ENCODE peak calls at places on chromosomes 16 and 17, in four cellular contexts. Z is PC-9, O is substantia nigra, E is psoas muscle. F is an unnamed sample.

GRCh38 chr16:80580109-80580832 is 39.5 kb downstream of the DYNLRB2 start:
- DNase-seq in Z (no peak), O (no peak), E (no peak), F (peak; percentile 96)

GRCh38 chr17:49217651-49218413 is 7.3 kb downstream of the ABI3 start:
- DNase-seq in Z (no peak), O (no peak), E (peak; percentile 69), F (peak; percentile 94)

GRCh38 chr16:53504161-53504663 is 1.2 kb upstream of the AKTIP start:
- DNase-seq in Z (no peak), O (peak; percentile 36), E (peak; percentile 75), F (peak; percentile 57)

GRCh38 chr17:31825961-31826691 is 32.9 kb downstream of the COPRS start:
- DNase-seq in Z (no peak), O (no peak), E (peak; percentile 77), F (no peak)

GRCh38 chr17:69828087-69828486 is 246.9 kb upstream of the KCNJ16 start:
- DNase-seq in Z (no peak), O (no peak), E (peak; percentile 61), F (no peak)

GRCh38 chr17:42578282-42578869 is 847 bp upstream of the PSMC3IP start:
- DNase-seq in Z (peak; percentile 68), O (no peak), E (peak; percentile 81), F (peak; percentile 97)

GRCh38 chr17:28580925-28581324 is 4.2 kb upstream of the ALDOC start:
- DNase-seq in Z (no peak), O (no peak), E (no peak), F (no peak)

GRCh38 chr16:83653785-83654184 is 154.0 kb upstream of the HSBP1 start:
- DNase-seq in Z (no peak), O (no peak), E (no peak), F (no peak)

GRCh38 chr17:77437017-77437416 is 296.2 kb downstream of the SEC14L1 start:
- DNase-seq in Z (no peak), O (no peak), E (no peak), F (no peak)

GRCh38 chr16:69131167-69131748 is 1.1 kb downstream of the CHTF8 start:
- DNase-seq in Z (no peak), O (no peak), E (no peak), F (peak; percentile 46)

GRCh38 chr16:58661199-58661830 is 23.3 kb downstream of the SLC38A7 start:
- DNase-seq in Z (peak; percentile 86), O (no peak), E (peak; percentile 68), F (peak; percentile 68)

GRCh38 chr17:82674656-82675475 is 23.6 kb downstream of the RAB40B start:
- DNase-seq in Z (no peak), O (no peak), E (no peak), F (no peak)

GRCh38 chr16:85372627-85373372 is 240.3 kb upstream of the GSE1 start:
- DNase-seq in Z (peak; percentile 83), O (no peak), E (peak; percentile 80), F (no peak)

GRCh38 chr16:19167710-19168172 is 299 bp upstream of the SYT17 start:
- DNase-seq in Z (peak; percentile 60), O (peak; percentile 18), E (peak; percentile 74), F (peak; percentile 77)

GRCh38 chr16:81327483-81328196 is 12.9 kb downstream of the GAN start:
- DNase-seq in Z (no peak), O (no peak), E (no peak), F (no peak)

GRCh38 chr17:35603674-35604073 is 16.6 kb downstream of the AP2B1 start:
- DNase-seq in Z (no peak), O (no peak), E (no peak), F (no peak)

GRCh38 chr16:15502041-15502725 is 67.8 kb downstream of the BMERB1 start:
- DNase-seq in Z (peak; percentile 74), O (no peak), E (no peak), F (no peak)

GRCh38 chr16:88325976-88326375 is 56.8 kb upstream of the ZNF469 start:
- DNase-seq in Z (no peak), O (no peak), E (no peak), F (no peak)

GRCh38 chr16:67548265-67549126 is 13.8 kb upstream of the CTCF start:
- DNase-seq in Z (no peak), O (no peak), E (no peak), F (peak; percentile 68)

GRCh38 chr16:64925166-64925565 is 196.7 kb downstream of the CDH11 start:
- DNase-seq in Z (no peak), O (no peak), E (no peak), F (no peak)

GRCh38 chr16:17827313-17827712 is 356.6 kb upstream of the XYLT1 start:
- DNase-seq in Z (no peak), O (no peak), E (no peak), F (no peak)

GRCh38 chr17:49210158-49211029 is at the start of the genes ABI3 and GNGT2:
- DNase-seq in Z (no peak), O (no peak), E (peak; percentile 58), F (peak; percentile 95)

GRCh38 chr17:31571124-31571892 is 179.8 kb downstream of the RAB11FIP4 start:
- DNase-seq in Z (peak; percentile 63), O (no peak), E (peak; percentile 90), F (no peak)

GRCh38 chr17:8160224-8160577 is 2.5 kb downstream of the VAMP2 start:
- DNase-seq in Z (no peak), O (no peak), E (no peak), F (no peak)

GRCh38 chr17:17254026-17254425 is 17.1 kb upstream of the FLCN start:
- DNase-seq in Z (no peak), O (no peak), E (no peak), F (no peak)